ENCODE peak calls at places on chromosome 19, in eight cellular contexts. R is colonic mucosa, L is neural progenitor cell, V is fibroblast of lung, T is H9, C is mammary epithelial cell, K is IMR-90, W is mesenchymal stem cell. G is an unnamed sample. For H3K4me1, the result is how much of the 10 kb centered on the place peaks cover.

GRCh38 chr19:16363852-16364230 is 39.2 kb downstream of the KLF2 start:
- DNase-seq in R (no peak), L (no peak), V (no peak), T (no peak), C (no peak), K (no peak), W (no peak), G (no peak)

GRCh38 chr19:11195681-11196080 is 1.7 kb downstream of the KANK2 start:
- DNase-seq in R (no peak), L (no peak), V (no peak), T (no peak), C (no peak), K (no peak), W (no peak), G (no peak)

GRCh38 chr19:8204961-8205360 is 4.2 kb upstream of the CERS4 start:
- DNase-seq in R (no peak), L (no peak), V (no peak), T (peak), C (no peak), K (no peak), W (no peak), G (no peak)

GRCh38 chr19:35533822-35534521 is 716 bp downstream of the GAPDHS start:
- DNase-seq in R (no peak), L (peak), V (peak), T (peak), C (no peak), K (peak), W (peak), G (peak)

GRCh38 chr19:7356899-7357627 is 8.3 kb downstream of the ARHGEF18 start:
- DNase-seq in R (no peak), L (no peak), V (no peak), T (no peak), C (no peak), K (no peak), W (no peak), G (no peak)

GRCh38 chr19:30064021-30064699 is 122.1 kb downstream of the URI1 start:
- DNase-seq in R (no peak), L (no peak), V (no peak), T (no peak), C (no peak), K (no peak), W (no peak), G (peak)

GRCh38 chr19:10896851-10897526 is 25.6 kb downstream of the CARM1 start:
- DNase-seq in R (peak), L (no peak), V (no peak), T (no peak), C (no peak), K (peak), W (peak), G (no peak)

GRCh38 chr19:50646074-50646807 is 3.0 kb upstream of the C19orf81 start:
- DNase-seq in R (no peak), L (no peak), V (peak), T (no peak), C (peak), K (peak), W (no peak), G (no peak)

GRCh38 chr19:51163257-51163656 is 21.2 kb downstream of the SIGLEC7 start:
- DNase-seq in R (no peak), L (no peak), V (no peak), T (no peak), C (peak), K (no peak), W (no peak), G (no peak)

GRCh38 chr19:38196245-38196837 is 27.7 kb downstream of the DPF1 start:
- DNase-seq in R (no peak), L (no peak), V (no peak), T (no peak), C (no peak), K (no peak), W (no peak), G (no peak)

GRCh38 chr19:10001899-10002298 is 8.4 kb downstream of the COL5A3 start:
- DNase-seq in R (peak), L (peak), V (peak), T (peak), C (no peak), K (no peak), W (no peak), G (no peak)

GRCh38 chr19:38693380-38694223 is 46.2 kb downstream of the ACTN4 start:
- DNase-seq in R (no peak), L (peak), V (peak), T (peak), C (peak), K (peak), W (peak), G (no peak)

GRCh38 chr19:50994129-50994528 is 7.3 kb downstream of the KLK8 start:
- DNase-seq in R (no peak), L (no peak), V (no peak), T (no peak), C (peak), K (no peak), W (no peak), G (no peak)

GRCh38 chr19:34475026-34475974 is 6.3 kb upstream of the WTIP start:
- DNase-seq in R (no peak), L (no peak), V (peak), T (no peak), C (peak), K (peak), W (peak), G (no peak)

GRCh38 chr19:17348700-17349099 is 11.3 kb downstream of the GTPBP3 start:
- DNase-seq in R (no peak), L (peak), V (peak), T (peak), C (peak), K (peak), W (peak), G (peak)

GRCh38 chr19:4069331-4069959 is 2.7 kb upstream of the ZBTB7A start:
- DNase-seq in R (peak), L (no peak), V (no peak), T (peak), C (no peak), K (no peak), W (no peak), G (peak)

GRCh38 chr19:19425170-19425875 is 19.8 kb downstream of the GATAD2A start:
- DNase-seq in R (no peak), L (no peak), V (no peak), T (no peak), C (no peak), K (no peak), W (no peak), G (peak)

GRCh38 chr19:3980353-3981251 is 4.7 kb downstream of the EEF2 start:
- DNase-seq in R (no peak), L (no peak), V (no peak), T (peak), C (no peak), K (no peak), W (no peak), G (no peak)

GRCh38 chr19:6233051-6233826 is 46.5 kb downstream of the MLLT1 start:
- DNase-seq in R (no peak), L (no peak), V (peak), T (no peak), C (no peak), K (peak), W (no peak), G (peak)

GRCh38 chr19:5624154-5624663 is 1.3 kb downstream of the SAFB start:
- DNase-seq in R (peak), L (peak), V (peak), T (no peak), C (no peak), K (peak), W (peak), G (no peak)

GRCh38 chr19:33404506-33404905 is 31.0 kb downstream of the CEBPG start:
- DNase-seq in R (no peak), L (no peak), V (no peak), T (no peak), C (no peak), K (no peak), W (no peak), G (no peak)

GRCh38 chr19:5186293-5187050 is 154.1 kb downstream of the PTPRS start:
- DNase-seq in R (no peak), L (no peak), V (peak), T (no peak), C (peak), K (peak), W (no peak), G (peak)

GRCh38 chr19:47745010-47745901 is at the start of gene NOP53:
- DNase-seq in R (peak), L (peak), V (peak), T (peak), C (peak), K (peak), W (peak), G (peak)

GRCh38 chr19:36436531-36436930 is 18.1 kb upstream of the ZFP82 start:
- DNase-seq in R (no peak), L (peak), V (no peak), T (no peak), C (peak), K (no peak), W (no peak), G (no peak)

GRCh38 chr19:15550847-15551182 is 42.5 kb downstream of the CYP4F22 start:
- DNase-seq in R (no peak), L (no peak), V (no peak), T (peak), C (no peak), K (no peak), W (no peak), G (no peak)

GRCh38 chr19:49119411-49120324 is at the start of gene PPFIA3:
- DNase-seq in R (peak), L (peak), V (peak), T (peak), C (peak), K (peak), W (peak), G (peak)

GRCh38 chr19:31256601-31256990 is 92.6 kb downstream of the TSHZ3 start:
- DNase-seq in R (no peak), L (no peak), V (no peak), T (no peak), C (no peak), K (no peak), W (no peak), G (no peak)

GRCh38 chr19:6714749-6715555 is 5.5 kb downstream of the C3 start:
- DNase-seq in R (no peak), L (no peak), V (no peak), T (no peak), C (no peak), K (no peak), W (no peak), G (peak)

GRCh38 chr19:35346193-35347052 is 1.3 kb upstream of the FFAR1 start:
- DNase-seq in R (peak), L (no peak), V (no peak), T (peak), C (peak), K (no peak), W (no peak), G (peak)

GRCh38 chr19:42088471-42089190 is 12.7 kb downstream of the ZNF574 start:
- DNase-seq in R (no peak), L (no peak), V (peak), T (no peak), C (peak), K (peak), W (peak), G (no peak)
- H3K9ac ChIP-seq in R (no peak), L (no peak), V (no peak), T (no peak), C (no peak), K (peak), W (peak), G (no peak)

DNA sequence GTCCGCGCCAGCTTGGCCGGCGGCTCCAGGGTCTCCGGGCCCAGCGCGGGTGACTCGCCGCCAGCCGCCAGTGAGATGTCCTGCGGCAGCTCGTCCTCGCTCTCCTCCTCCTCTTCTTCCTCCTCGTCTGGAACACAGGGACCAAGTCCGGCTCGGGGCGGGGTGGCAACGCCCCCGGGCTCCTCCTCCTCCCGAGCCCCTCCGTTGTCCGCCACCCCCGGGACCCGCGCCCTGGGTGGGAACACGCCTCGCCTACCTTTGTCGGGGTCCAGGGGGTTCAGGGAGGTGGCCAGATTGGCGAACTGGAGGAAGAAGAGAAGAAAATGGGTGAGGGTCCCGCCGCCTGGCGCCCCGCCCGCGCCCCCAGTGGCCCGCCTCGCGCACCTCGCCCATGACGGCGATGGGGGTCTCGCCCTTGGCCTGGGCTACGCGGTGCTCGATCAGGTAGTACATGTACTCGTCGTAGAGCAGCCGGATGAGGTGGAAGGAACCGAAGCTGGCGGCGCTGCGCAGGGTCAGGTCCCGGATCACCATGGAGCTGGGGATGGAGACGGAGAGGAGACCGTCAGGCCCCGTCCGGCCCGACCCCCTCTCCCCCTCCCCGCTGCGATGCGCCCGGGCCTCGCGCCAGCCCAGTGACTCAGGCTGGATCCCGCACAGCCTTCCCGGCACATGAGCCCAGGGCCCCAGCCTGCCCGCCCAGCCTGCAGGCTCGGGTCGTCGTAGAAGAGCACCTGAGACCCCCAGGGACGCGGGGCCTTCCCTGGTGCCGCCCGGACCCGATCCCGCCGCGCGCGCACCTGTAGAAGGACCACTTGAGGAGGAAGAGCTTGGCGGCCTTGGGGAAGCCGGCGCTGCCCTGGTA is 10.7 kb downstream of the DCAF15 start:
- DNase-seq in R (no peak), L (no peak), V (peak), T (peak), C (no peak), K (peak), W (no peak), G (peak)
- H3K4me1 ChIP-seq in R (under half), L (under half), V (under half), T (under half), C (under half), K (under half), W (under half), G (under half)

GRCh38 chr19:46471778-46472543 is 598 bp upstream of the PNMA8A start:
- DNase-seq in R (no peak), L (no peak), V (no peak), T (no peak), C (no peak), K (no peak), W (peak), G (no peak)
- H3K27ac ChIP-seq in R (no peak), L (no peak), V (no peak), T (no peak), C (no peak), K (no peak), W (no peak), G (peak)

DNA sequence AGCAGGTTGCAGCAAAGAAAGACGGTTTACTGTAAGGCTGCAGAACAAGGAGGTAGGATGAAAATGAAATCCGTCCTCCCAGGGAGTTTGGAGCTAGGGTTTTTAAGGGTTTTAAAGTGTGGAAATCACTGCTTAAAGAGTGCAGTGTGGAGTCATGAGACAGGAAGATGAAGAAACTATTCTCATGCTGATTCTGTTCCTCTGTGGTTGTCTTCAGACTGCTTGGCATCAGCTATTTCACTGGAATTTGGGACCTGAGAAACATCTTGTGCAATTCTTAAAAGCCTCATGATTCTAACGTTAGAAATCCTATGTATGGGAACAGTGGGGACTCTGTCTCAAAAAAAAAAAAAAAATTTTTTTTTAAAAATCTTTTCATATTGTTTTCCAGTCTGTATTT is 11.4 kb downstream of the ZNF331 start:
- DNase-seq in R (no peak), L (no peak), V (peak), T (no peak), C (no peak), K (peak), W (peak), G (no peak)
- H3K9ac ChIP-seq in R (no peak), L (no peak), V (no peak), T (peak), C (no peak), K (peak), W (peak), G (no peak)

GRCh38 chr19:2224754-2225349 is 11.3 kb downstream of the PLEKHJ1 start:
- DNase-seq in R (no peak), L (no peak), V (no peak), T (no peak), C (no peak), K (no peak), W (no peak), G (no peak)
- H3K4me1 ChIP-seq in R (under half), L (under half), V (under half), T (under half), C (under half), K (under half), W (under half), G (under half)